ENCODE peak calls at places on chromosome 6, in six cellular contexts. J, A, D, K, L and W are unnamed samples.

GRCh38 chr6:134589512-134589911 is 271.6 kb upstream of the SGK1 start:
- DNase-seq in A (no peak), L (no peak), D (peak), K (no peak), J (peak), W (no peak)

GRCh38 chr6:35049346-35049745 is 91.8 kb downstream of the TCP11 start:
- DNase-seq in J (no peak), L (no peak), A (no peak), D (no peak), K (no peak), W (no peak)

GRCh38 chr6:30463651-30464618 is 25.4 kb upstream of the HLA-E start:
- DNase-seq in L (no peak), K (no peak), D (no peak), A (peak), J (peak), W (no peak)

GRCh38 chr6:15299430-15300131 is 53.7 kb downstream of the JARID2 start:
- DNase-seq in L (no peak), D (no peak), A (no peak), J (no peak), K (no peak), W (no peak)

GRCh38 chr6:139250296-139251274 is 41.2 kb downstream of the TXLNB start:
- DNase-seq in L (no peak), D (peak), A (peak), K (peak), J (peak), W (no peak)

GRCh38 chr6:33966536-33966935 is 162.7 kb upstream of the MLN start:
- DNase-seq in K (no peak), D (no peak), J (no peak), A (no peak), L (no peak), W (no peak)

GRCh38 chr6:42304313-42304712 is 86.7 kb upstream of the MRPS10 start:
- DNase-seq in A (no peak), K (no peak), L (no peak), D (no peak), J (no peak), W (no peak)

GRCh38 chr6:110221738-110222137 is 41.5 kb downstream of the CDC40 start:
- DNase-seq in K (no peak), D (no peak), L (no peak), J (no peak), A (no peak), W (no peak)

GRCh38 chr6:130982060-130982459 is 81.0 kb downstream of the EPB41L2 start:
- DNase-seq in A (no peak), J (no peak), K (no peak), D (no peak), L (no peak), W (no peak)

GRCh38 chr6:27073441-27073840 is 174.1 kb upstream of the PRSS16 start:
- DNase-seq in L (no peak), K (no peak), D (no peak), A (no peak), J (no peak), W (no peak)

GRCh38 chr6:170184324-170184723 is 106.6 kb downstream of the DLL1 start:
- DNase-seq in A (no peak), D (no peak), K (no peak), J (no peak), L (no peak), W (no peak)

GRCh38 chr6:127554435-127555006 is 22.5 kb upstream of the C6orf58 start:
- DNase-seq in A (no peak), J (peak), L (no peak), K (peak), D (peak), W (no peak)

GRCh38 chr6:170286246-170286933 is 4.5 kb downstream of the DLL1 start:
- DNase-seq in D (no peak), L (peak), K (peak), J (no peak), A (no peak), W (no peak)

GRCh38 chr6:1627884-1628550 is 18.3 kb downstream of the FOXC1 start:
- DNase-seq in D (no peak), J (no peak), L (no peak), A (no peak), K (peak), W (no peak)

GRCh38 chr6:71457883-71458282 is 169.3 kb downstream of the OGFRL1 start:
- DNase-seq in A (no peak), K (no peak), J (no peak), L (no peak), D (no peak), W (no peak)

GRCh38 chr6:5398530-5398929 is 137.2 kb downstream of the FARS2 start:
- DNase-seq in J (peak), D (peak), K (no peak), L (no peak), A (peak), W (no peak)

GRCh38 chr6:4763921-4764320 is 12.3 kb upstream of the CDYL start:
- DNase-seq in L (no peak), A (no peak), J (no peak), D (no peak), K (no peak), W (no peak)

GRCh38 chr6:5946701-5947100 is 60.0 kb downstream of the NRN1 start:
- DNase-seq in A (no peak), K (no peak), L (no peak), D (no peak), J (no peak), W (no peak)

GRCh38 chr6:79031821-79032590 is 46.0 kb downstream of the PHIP start:
- DNase-seq in J (no peak), L (no peak), K (no peak), D (no peak), A (no peak), W (no peak)

GRCh38 chr6:166626177-166627038 is 643 bp downstream of the RPS6KA2 start:
- DNase-seq in A (peak), J (peak), K (peak), L (no peak), D (no peak), W (no peak)

GRCh38 chr6:154942770-154943169 is 52.3 kb upstream of the TIAM2 start:
- DNase-seq in K (no peak), J (no peak), L (no peak), D (no peak), A (no peak), W (no peak)

GRCh38 chr6:77880501-77880900 is 227.7 kb downstream of the MEI4 start:
- DNase-seq in D (no peak), L (no peak), K (no peak), A (no peak), J (no peak), W (no peak)

GRCh38 chr6:2795162-2795561 is 30.0 kb downstream of the WRNIP1 start:
- DNase-seq in J (no peak), L (no peak), A (no peak), D (no peak), K (no peak), W (no peak)

GRCh38 chr6:2190661-2191389 is 54.6 kb downstream of the GMDS start:
- DNase-seq in D (no peak), L (no peak), A (no peak), J (no peak), K (peak), W (no peak)

GRCh38 chr6:45507156-45507555 is 129.4 kb upstream of the SUPT3H start:
- DNase-seq in K (no peak), D (no peak), J (no peak), L (no peak), A (no peak), W (no peak)

GRCh38 chr6:133952815-133953633 is at the start of gene TBPL1:
- DNase-seq in K (peak), A (peak), D (peak), J (peak), L (peak), W (peak)

GRCh38 chr6:21022343-21023107 is 488.3 kb downstream of the CDKAL1 start:
- DNase-seq in L (no peak), D (no peak), K (no peak), A (no peak), J (peak), W (peak)

GRCh38 chr6:4906942-4907300 is 96.9 kb downstream of the RPP40 start:
- DNase-seq in L (no peak), A (no peak), J (no peak), D (no peak), K (no peak), W (no peak)

GRCh38 chr6:149028767-149029405 is 282.1 kb downstream of the UST start:
- DNase-seq in J (peak), K (peak), D (peak), A (peak), L (no peak), W (peak)

GRCh38 chr6:74044417-74045096 is 348.6 kb downstream of the CD109 start:
- DNase-seq in J (no peak), L (no peak), A (no peak), K (no peak), D (peak), W (no peak)

GRCh38 chr6:24951831-24952299 is 16.1 kb upstream of the RIPOR2 start:
- DNase-seq in J (no peak), A (peak), L (no peak), D (no peak), K (no peak), W (no peak)

GRCh38 chr6:170403451-170403850 is 96.9 kb downstream of the FAM120B start:
- DNase-seq in L (no peak), K (no peak), J (peak), D (no peak), A (no peak), W (no peak)